ENCODE peak calls at places on chromosomes 5 and 9, in five cellular contexts. One of them, this sample, is unnamed.
A peak's percentile ranks its signal among the peaks of the same experiment; 100 is the strongest.

GRCh38 chr9:100206899-100207298 is 107.9 kb downstream of the INVS start:
- DNase-seq in SK-N-SH: no peak
- DNase-seq in Calu3: no peak
- DNase-seq in lung: no peak
- DNase-seq in GM10248: no peak
- DNase-seq in this sample: no peak

GRCh38 chr9:112755675-112756074 is 5.1 kb downstream of the SNX30 start:
- DNase-seq in Calu3: no peak
- DNase-seq in lung: peak; percentile 55
- DNase-seq in GM10248: no peak
- DNase-seq in SK-N-SH: no peak
- DNase-seq in this sample: no peak

GRCh38 chr5:151886741-151887261 is 37.9 kb downstream of the GLRA1 start:
- DNase-seq in Calu3: no peak
- DNase-seq in GM10248: no peak
- DNase-seq in SK-N-SH: no peak
- DNase-seq in lung: no peak
- DNase-seq in this sample: no peak

GRCh38 chr5:176620333-176620981 is 9.9 kb downstream of the SNCB start:
- DNase-seq in Calu3: no peak
- DNase-seq in SK-N-SH: no peak
- DNase-seq in GM10248: no peak
- DNase-seq in lung: no peak
- DNase-seq in this sample: no peak

GRCh38 chr5:145829708-145830361 is 5.3 kb downstream of the PRELID2 start:
- DNase-seq in GM10248: no peak
- DNase-seq in SK-N-SH: no peak
- DNase-seq in Calu3: peak; percentile 39
- DNase-seq in lung: no peak
- DNase-seq in this sample: no peak

GRCh38 chr9:84838879-84839278 is 169.3 kb downstream of the NTRK2 start:
- DNase-seq in lung: no peak
- DNase-seq in GM10248: no peak
- DNase-seq in Calu3: no peak
- DNase-seq in SK-N-SH: no peak
- DNase-seq in this sample: no peak

GRCh38 chr5:38616061-38616460 is 59.6 kb upstream of the LIFR start:
- DNase-seq in GM10248: no peak
- DNase-seq in Calu3: no peak
- DNase-seq in lung: peak; percentile 6
- DNase-seq in SK-N-SH: no peak
- DNase-seq in this sample: no peak

GRCh38 chr9:94912700-94913249 is 186.3 kb downstream of the AOPEP start:
- DNase-seq in SK-N-SH: no peak
- DNase-seq in lung: peak; percentile 30
- DNase-seq in GM10248: no peak
- DNase-seq in Calu3: peak; percentile 47
- DNase-seq in this sample: no peak

GRCh38 chr9:18665947-18666346 is 192.0 kb downstream of the ADAMTSL1 start:
- DNase-seq in lung: no peak
- DNase-seq in Calu3: no peak
- DNase-seq in SK-N-SH: no peak
- DNase-seq in GM10248: no peak
- DNase-seq in this sample: no peak

GRCh38 chr5:77881528-77881927 is 105.4 kb upstream of the TBCA start:
- DNase-seq in SK-N-SH: no peak
- DNase-seq in GM10248: no peak
- DNase-seq in Calu3: no peak
- DNase-seq in lung: no peak
- DNase-seq in this sample: no peak

GRCh38 chr5:111072949-111073682 is 1.6 kb downstream of the TSLP start:
- DNase-seq in Calu3: peak; percentile 35
- DNase-seq in lung: peak; percentile 74
- DNase-seq in SK-N-SH: peak; percentile 84
- DNase-seq in GM10248: peak; percentile 50
- DNase-seq in this sample: no peak

GRCh38 chr9:86349271-86349670 is 4.9 kb downstream of the TUT7 start:
- DNase-seq in Calu3: no peak
- DNase-seq in SK-N-SH: no peak
- DNase-seq in GM10248: no peak
- DNase-seq in lung: no peak
- DNase-seq in this sample: no peak

GRCh38 chr5:139689631-139690384 is 41.7 kb downstream of the CXXC5 start:
- DNase-seq in GM10248: peak; percentile 62
- DNase-seq in SK-N-SH: peak; percentile 70
- DNase-seq in Calu3: peak; percentile 52
- DNase-seq in lung: no peak
- DNase-seq in this sample: no peak

GRCh38 chr5:78838753-78839152 is 146.4 kb downstream of the ARSB start:
- DNase-seq in GM10248: no peak
- DNase-seq in Calu3: no peak
- DNase-seq in lung: no peak
- DNase-seq in SK-N-SH: no peak
- DNase-seq in this sample: no peak

GRCh38 chr9:135504262-135505229 is 4.1 kb downstream of the MRPS2 start:
- DNase-seq in GM10248: peak; percentile 71
- DNase-seq in lung: peak; percentile 51
- DNase-seq in SK-N-SH: peak; percentile 83
- DNase-seq in Calu3: peak; percentile 62
- DNase-seq in this sample: no peak

GRCh38 chr9:129356871-129357772 is 179.1 kb upstream of the IER5L start:
- DNase-seq in SK-N-SH: no peak
- DNase-seq in lung: no peak
- DNase-seq in GM10248: no peak
- DNase-seq in Calu3: no peak
- DNase-seq in this sample: no peak

GRCh38 chr9:107612136-107612535 is 122.6 kb upstream of the KLF4 start:
- DNase-seq in Calu3: no peak
- DNase-seq in GM10248: no peak
- DNase-seq in lung: peak; percentile 61
- DNase-seq in SK-N-SH: no peak
- DNase-seq in this sample: no peak

GRCh38 chr5:163079618-163080017 is 357.8 kb upstream of the CCNG1 start:
- DNase-seq in lung: no peak
- DNase-seq in GM10248: no peak
- DNase-seq in SK-N-SH: peak; percentile 1
- DNase-seq in Calu3: peak; percentile 5
- DNase-seq in this sample: no peak
- TF ChIP-seq CTCF in lung: no peak
- TF ChIP-seq CTCF in GM10248: peak; percentile 51
- TF ChIP-seq CTCF in SK-N-SH: peak; percentile 57
- TF ChIP-seq CTCF in Calu3: peak; percentile 21
- TF ChIP-seq CTCF in this sample: no peak

DNA sequence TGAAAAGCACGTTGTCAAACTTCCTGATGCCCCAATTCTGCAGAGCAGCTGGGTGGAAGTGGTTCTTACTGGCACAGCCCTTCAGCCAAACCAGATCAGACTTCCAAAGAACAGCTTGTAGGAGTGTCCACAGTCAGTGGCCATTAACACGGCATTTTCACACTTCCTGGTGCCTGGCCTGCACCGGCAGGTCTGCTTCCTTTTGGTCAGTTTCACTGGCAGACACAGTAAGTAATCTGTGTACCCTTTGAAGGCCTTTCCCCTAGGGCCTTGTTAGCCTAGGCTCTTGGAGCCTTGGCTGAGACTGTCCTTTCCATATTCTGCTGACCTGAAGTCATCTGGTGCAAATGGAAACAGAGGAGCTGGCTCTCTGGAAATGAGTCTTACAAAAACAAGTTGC is 297.5 kb upstream of the TNC start:
- DNase-seq in GM10248: no peak
- DNase-seq in SK-N-SH: no peak
- DNase-seq in Calu3: no peak
- DNase-seq in lung: no peak
- DNase-seq in this sample: no peak
- TF ChIP-seq CTCF in GM10248: no peak
- TF ChIP-seq CTCF in SK-N-SH: no peak
- TF ChIP-seq CTCF in Calu3: no peak
- TF ChIP-seq CTCF in lung: no peak
- TF ChIP-seq CTCF in this sample: no peak

GRCh38 chr5:31637851-31638250 is 1.1 kb upstream of the PDZD2 start:
- DNase-seq in Calu3: no peak
- DNase-seq in GM10248: no peak
- DNase-seq in lung: no peak
- DNase-seq in SK-N-SH: peak; percentile 29
- DNase-seq in this sample: no peak

GRCh38 chr5:31632460-31632859 is 6.5 kb upstream of the PDZD2 start:
- DNase-seq in SK-N-SH: no peak
- DNase-seq in lung: no peak
- DNase-seq in GM10248: no peak
- DNase-seq in Calu3: no peak
- DNase-seq in this sample: no peak

GRCh38 chr5:31638286-31638685 is 645 bp upstream of the PDZD2 start:
- DNase-seq in Calu3: no peak
- DNase-seq in GM10248: no peak
- DNase-seq in SK-N-SH: no peak
- DNase-seq in lung: no peak
- DNase-seq in this sample: no peak

GRCh38 chr5:31638748-31639418 is at the start of gene PDZD2:
- DNase-seq in SK-N-SH: peak; percentile 95
- DNase-seq in lung: peak; percentile 67
- DNase-seq in Calu3: peak; percentile 79
- DNase-seq in GM10248: peak; percentile 80
- DNase-seq in this sample: no peak

GRCh38 chr5:31635446-31635845 is 3.5 kb upstream of the PDZD2 start:
- DNase-seq in GM10248: no peak
- DNase-seq in lung: no peak
- DNase-seq in Calu3: no peak
- DNase-seq in SK-N-SH: no peak
- DNase-seq in this sample: no peak
- TF ChIP-seq CTCF in GM10248: no peak
- TF ChIP-seq CTCF in lung: no peak
- TF ChIP-seq CTCF in Calu3: no peak
- TF ChIP-seq CTCF in SK-N-SH: no peak
- TF ChIP-seq CTCF in this sample: no peak

DNA sequence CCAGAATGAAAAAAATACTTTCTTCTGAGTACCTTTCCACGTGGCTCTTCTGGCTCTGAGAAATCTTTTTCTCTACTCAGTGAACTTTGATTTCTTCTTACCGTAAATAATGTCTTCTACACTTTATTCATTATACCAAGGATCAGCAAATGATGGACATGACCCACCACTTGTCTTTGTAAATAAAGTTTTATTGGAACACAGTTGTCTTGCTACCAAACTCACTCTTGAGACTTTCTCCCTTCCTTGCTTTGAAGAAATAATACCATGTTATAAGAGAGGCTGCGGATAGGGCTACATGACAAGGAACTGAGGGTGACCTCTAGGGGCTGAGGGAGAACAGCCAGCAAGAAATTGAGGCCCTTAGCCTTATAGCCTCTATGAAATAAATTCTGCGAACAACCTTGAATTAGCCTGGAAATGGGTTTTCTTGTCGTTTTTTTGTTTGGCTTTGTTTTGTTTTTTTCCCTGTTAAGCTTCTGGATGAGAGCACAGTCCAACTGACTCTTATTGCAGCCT is 212.5 kb downstream of the COMMD10 start:
- DNase-seq in Calu3: no peak
- DNase-seq in GM10248: no peak
- DNase-seq in SK-N-SH: no peak
- DNase-seq in lung: no peak
- DNase-seq in this sample: no peak
- TF ChIP-seq CTCF in Calu3: no peak
- TF ChIP-seq CTCF in GM10248: no peak
- TF ChIP-seq CTCF in SK-N-SH: no peak
- TF ChIP-seq CTCF in lung: no peak
- TF ChIP-seq CTCF in this sample: no peak

GRCh38 chr9:132446887-132447286 is 36.9 kb downstream of the CFAP77 start:
- DNase-seq in SK-N-SH: no peak
- DNase-seq in Calu3: no peak
- DNase-seq in lung: no peak
- DNase-seq in GM10248: no peak
- DNase-seq in this sample: no peak

GRCh38 chr9:132443951-132444615 is 34.1 kb downstream of the CFAP77 start:
- DNase-seq in GM10248: no peak
- DNase-seq in Calu3: no peak
- DNase-seq in SK-N-SH: peak; percentile 65
- DNase-seq in lung: no peak
- DNase-seq in this sample: no peak

GRCh38 chr9:132451276-132451675 is 41.3 kb downstream of the CFAP77 start:
- DNase-seq in lung: no peak
- DNase-seq in SK-N-SH: no peak
- DNase-seq in GM10248: no peak
- DNase-seq in Calu3: no peak
- DNase-seq in this sample: no peak

DNA sequence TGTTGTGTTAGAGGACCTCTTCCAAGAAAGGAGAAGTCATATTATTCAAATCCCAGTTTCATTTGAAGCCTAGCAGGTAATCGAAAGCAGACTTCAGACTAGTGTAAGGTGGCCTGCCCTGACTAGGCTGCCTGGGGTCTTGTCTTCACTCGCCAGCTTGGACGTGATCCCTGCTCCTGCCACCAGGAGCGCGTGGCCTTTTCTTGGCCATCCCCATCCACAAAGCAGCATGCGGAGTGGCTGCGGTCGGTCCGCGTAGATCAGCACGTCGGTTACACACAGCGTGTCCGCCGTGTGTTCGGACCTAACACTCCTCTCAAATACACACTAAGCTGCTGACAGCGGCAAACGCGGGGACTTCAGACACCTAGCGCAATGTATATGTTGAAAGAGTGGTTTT is 37.3 kb downstream of the CFAP77 start:
- DNase-seq in SK-N-SH: peak; percentile 55
- DNase-seq in GM10248: no peak
- DNase-seq in lung: no peak
- DNase-seq in Calu3: no peak
- DNase-seq in this sample: no peak
- TF ChIP-seq CTCF in SK-N-SH: peak; percentile 15
- TF ChIP-seq CTCF in GM10248: no peak
- TF ChIP-seq CTCF in lung: no peak
- TF ChIP-seq CTCF in Calu3: no peak
- TF ChIP-seq CTCF in this sample: no peak

GRCh38 chr9:101569736-101570501 is 24.9 kb downstream of the PPP3R2 start:
- DNase-seq in SK-N-SH: no peak
- DNase-seq in lung: no peak
- DNase-seq in GM10248: no peak
- DNase-seq in Calu3: no peak
- DNase-seq in this sample: no peak

GRCh38 chr9:101566904-101567724 is 27.7 kb downstream of the PPP3R2 start:
- DNase-seq in lung: no peak
- DNase-seq in SK-N-SH: no peak
- DNase-seq in Calu3: peak; percentile 28
- DNase-seq in GM10248: peak; percentile 12
- DNase-seq in this sample: no peak

GRCh38 chr9:101564252-101564651 is 30.5 kb downstream of the PPP3R2 start:
- DNase-seq in GM10248: no peak
- DNase-seq in SK-N-SH: no peak
- DNase-seq in lung: no peak
- DNase-seq in Calu3: no peak
- DNase-seq in this sample: no peak

GRCh38 chr9:101571114-101571513 is 23.7 kb downstream of the PPP3R2 start:
- DNase-seq in lung: no peak
- DNase-seq in GM10248: no peak
- DNase-seq in Calu3: no peak
- DNase-seq in SK-N-SH: no peak
- DNase-seq in this sample: no peak

DNA sequence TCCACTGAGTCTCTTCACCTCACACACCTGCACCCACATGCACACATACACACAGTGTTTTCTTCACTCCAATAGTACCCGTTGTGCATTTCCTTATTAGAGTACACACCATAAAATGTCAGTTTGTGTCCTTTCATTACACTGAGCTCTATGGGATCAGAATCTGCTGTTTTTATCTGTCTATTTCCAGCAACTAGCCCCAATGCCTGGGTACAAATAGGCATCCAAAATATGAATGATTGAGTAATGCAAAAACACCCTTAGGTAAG is 27.1 kb downstream of the PPP3R2 start:
- DNase-seq in SK-N-SH: no peak
- DNase-seq in lung: no peak
- DNase-seq in GM10248: no peak
- DNase-seq in Calu3: no peak
- DNase-seq in this sample: no peak
- TF ChIP-seq CTCF in SK-N-SH: no peak
- TF ChIP-seq CTCF in lung: no peak
- TF ChIP-seq CTCF in GM10248: no peak
- TF ChIP-seq CTCF in Calu3: no peak
- TF ChIP-seq CTCF in this sample: no peak